ENCODE peak calls at places on chromosomes 5 and 9, in four cellular contexts. J is BJ; N is activated CD8-positive, alpha-beta T cell treated with anti-CD3 and anti-CD28 coated beads for 36 hours; I is AG09309. C is an unnamed sample.

GRCh38 chr5:38208782-38209378 is 49.5 kb upstream of the EGFLAM start:
- DNase-seq in N (peak), I (peak), J (no peak), C (no peak)

GRCh38 chr5:171724771-171725609 is 60.6 kb upstream of the SMIM23 start:
- DNase-seq in N (no peak), J (no peak), I (no peak), C (no peak)

GRCh38 chr9:135294826-135295225 is 184.8 kb upstream of the PPP1R26 start:
- DNase-seq in J (no peak), I (no peak), N (no peak), C (no peak)

GRCh38 chr9:114677418-114677817 is 4.6 kb downstream of the TEX48 start:
- DNase-seq in J (peak), I (peak), N (peak), C (peak)

GRCh38 chr9:79431019-79431679 is 140.6 kb upstream of the TLE4 start:
- DNase-seq in I (no peak), N (no peak), J (no peak), C (no peak)

GRCh38 chr9:37430841-37431597 is 8.5 kb downstream of the GRHPR start:
- DNase-seq in J (no peak), I (no peak), N (no peak), C (no peak)

GRCh38 chr9:93206576-93207155 is 22.7 kb downstream of the WNK2 start:
- DNase-seq in J (no peak), N (no peak), I (no peak), C (no peak)

GRCh38 chr5:113489299-113489698 is 1.0 kb upstream of the MCC start:
- DNase-seq in J (peak), I (peak), N (peak), C (peak)

GRCh38 chr9:100714372-100715099 is 136.7 kb downstream of the CAVIN4 start:
- DNase-seq in N (peak), J (no peak), I (peak), C (no peak)

GRCh38 chr5:149466457-149466972 is 84.7 kb downstream of the CSNK1A1 start:
- DNase-seq in I (no peak), J (no peak), N (peak), C (no peak)

GRCh38 chr9:91899611-91900010 is 50.4 kb downstream of the ROR2 start:
- DNase-seq in N (no peak), J (no peak), I (no peak), C (no peak)

GRCh38 chr9:107487521-107488399 is 1.8 kb downstream of the KLF4 start:
- DNase-seq in N (peak), J (no peak), I (no peak), C (no peak)

GRCh38 chr5:149432377-149432776 is 53.3 kb upstream of the IL17B start:
- DNase-seq in N (no peak), J (no peak), I (no peak), C (no peak)

GRCh38 chr9:106920701-106921283 is 57.8 kb downstream of the ZNF462 start:
- DNase-seq in J (no peak), I (no peak), N (no peak), C (no peak)

GRCh38 chr9:35042081-35042604 is 30.3 kb downstream of the VCP start:
- DNase-seq in I (no peak), N (no peak), J (no peak), C (no peak)

GRCh38 chr5:141957367-141957993 is 522 bp downstream of the PCDH12 start:
- DNase-seq in J (no peak), I (no peak), N (peak), C (no peak)

GRCh38 chr5:88690619-88691560 is 192.1 kb downstream of the MEF2C start:
- DNase-seq in N (peak), J (no peak), I (peak), C (peak)

GRCh38 chr5:31465282-31465681 is 66.6 kb downstream of the DROSHA start:
- DNase-seq in J (no peak), I (no peak), N (no peak), C (no peak)

GRCh38 chr9:133210202-133210532 is 1.1 kb upstream of the OBP2B start:
- DNase-seq in N (no peak), I (no peak), J (no peak), C (no peak)

GRCh38 chr5:126046996-126047395 is 376.2 kb upstream of the GRAMD2B start:
- DNase-seq in I (no peak), J (no peak), N (no peak), C (no peak)

GRCh38 chr5:83097582-83098265 is 20.4 kb downstream of the XRCC4 start:
- DNase-seq in N (no peak), I (no peak), J (no peak), C (no peak)

GRCh38 chr9:88418025-88418424 is 29.8 kb downstream of the SPIN1 start:
- DNase-seq in J (no peak), N (no peak), I (no peak), C (no peak)

GRCh38 chr5:55324815-55325418 is 17.1 kb downstream of the MTREX start:
- DNase-seq in I (no peak), J (no peak), N (no peak), C (no peak)

GRCh38 chr9:69671291-69671903 is 774 bp downstream of the APBA1 start:
- DNase-seq in J (no peak), I (no peak), N (no peak), C (no peak)

GRCh38 chr5:123285122-123286011 is 137.8 kb downstream of the CEP120 start:
- DNase-seq in I (no peak), J (no peak), N (no peak), C (no peak)

GRCh38 chr9:121498487-121499176 is 1.0 kb downstream of the GGTA1 start:
- DNase-seq in I (no peak), J (no peak), N (peak), C (no peak)

GRCh38 chr9:96217358-96217755 is 84.6 kb downstream of the HSD17B3 start:
- DNase-seq in N (no peak), I (no peak), J (no peak), C (no peak)

GRCh38 chr9:132579427-132579798 is 3.0 kb upstream of the BARHL1 start:
- DNase-seq in I (no peak), N (no peak), J (no peak), C (no peak)

GRCh38 chr9:6845881-6846280 is 88.1 kb downstream of the KDM4C start:
- DNase-seq in J (no peak), I (no peak), N (no peak), C (no peak)